ENCODE peak calls at places on chromosomes 11 and 22, in seven cellular contexts. W is H54, C is transverse colon, J is K562, G is NB4, Y is testis, X is H1. B is an unnamed sample.

GRCh38 chr11:20154381-20154780 is 5.9 kb downstream of the DBX1 start:
- DNase-seq in W (peak; percentile 29), C (no peak), J (no peak), G (no peak), Y (no peak), X (no peak), B (no peak)

GRCh38 chr11:12439615-12440014 is 62.2 kb downstream of the PARVA start:
- DNase-seq in W (no peak), C (peak; percentile 35), J (no peak), G (no peak), Y (no peak), X (no peak), B (no peak)

GRCh38 chr22:23894710-23895598 is 771 bp downstream of the MIF start:
- DNase-seq in W (no peak), C (peak; percentile 86), J (peak; percentile 79), G (peak; percentile 93), Y (peak; percentile 84), X (no peak), B (peak; percentile 89)

GRCh38 chr22:36386351-36386899 is 1.3 kb downstream of the MYH9 start:
- DNase-seq in W (no peak), C (peak; percentile 69), J (no peak), G (peak; percentile 68), Y (peak; percentile 48), X (no peak), B (no peak)

GRCh38 chr11:118202599-118203422 is 22.0 kb downstream of the JAML start:
- DNase-seq in W (no peak), C (peak; percentile 88), J (no peak), G (no peak), Y (no peak), X (no peak), B (no peak)

GRCh38 chr11:60855726-60856633 is at the start of gene PTGDR2:
- DNase-seq in W (no peak), C (peak; percentile 26), J (peak; percentile 74), G (peak; percentile 42), Y (no peak), X (no peak), B (no peak)

GRCh38 chr11:100719362-100719761 is 32.3 kb downstream of the ARHGAP42 start:
- DNase-seq in W (no peak), C (no peak), J (no peak), G (no peak), Y (peak; percentile 33), X (peak; percentile 19), B (no peak)

GRCh38 chr22:23696326-23696851 is 5.6 kb downstream of the RGL4 start:
- DNase-seq in W (no peak), C (peak; percentile 52), J (no peak), G (peak; percentile 92), Y (no peak), X (no peak), B (no peak)

GRCh38 chr22:19656541-19657251 is 57.6 kb upstream of the SEPTIN5 start:
- DNase-seq in W (no peak), C (no peak), J (no peak), G (no peak), Y (no peak), X (no peak), B (no peak)

GRCh38 chr11:100546714-100547113 is 140.4 kb upstream of the ARHGAP42 start:
- DNase-seq in W (no peak), C (peak; percentile 16), J (no peak), G (no peak), Y (no peak), X (no peak), B (no peak)

GRCh38 chr11:10674991-10675440 is 18.5 kb downstream of the IRAG1 start:
- DNase-seq in W (no peak), C (no peak), J (no peak), G (no peak), Y (peak; percentile 38), X (no peak), B (no peak)

GRCh38 chr11:7514099-7514725 is 413 bp downstream of the PPFIBP2 start:
- DNase-seq in W (no peak), C (peak; percentile 54), J (peak; percentile 12), G (peak; percentile 64), Y (peak; percentile 41), X (no peak), B (no peak)

GRCh38 chr22:39309881-39310714 is 9.3 kb downstream of the RPL3 start:
- DNase-seq in W (no peak), C (no peak), J (no peak), G (peak; percentile 48), Y (no peak), X (no peak), B (no peak)

GRCh38 chr11:94077568-94078293 is 50.9 kb upstream of the PANX1 start:
- DNase-seq in W (no peak), C (no peak), J (no peak), G (no peak), Y (no peak), X (no peak), B (no peak)

GRCh38 chr11:130612291-130612802 is 163.9 kb downstream of the ADAMTS15 start:
- DNase-seq in W (no peak), C (no peak), J (no peak), G (no peak), Y (no peak), X (no peak), B (no peak)

GRCh38 chr11:64765841-64766682 is 6.3 kb upstream of the PYGM start:
- DNase-seq in W (no peak), C (no peak), J (no peak), G (no peak), Y (no peak), X (no peak), B (no peak)

GRCh38 chr11:113721462-113722066 is 15.5 kb upstream of the TMPRSS5 start:
- DNase-seq in W (no peak), C (no peak), J (no peak), G (no peak), Y (no peak), X (no peak), B (no peak)

GRCh38 chr11:121841487-121842167 is 274.4 kb downstream of the BLID start:
- DNase-seq in W (no peak), C (no peak), J (no peak), G (no peak), Y (no peak), X (no peak), B (no peak)
- TF ChIP-seq POLR2A in W (no peak), C (no peak), J (no peak), G (no peak), Y (no peak), X (no peak), B (no peak)

GRCh38 chr11:1864216-1864615 is 11.3 kb downstream of the LSP1 start:
- DNase-seq in W (no peak), C (no peak), J (no peak), G (no peak), Y (no peak), X (no peak), B (peak; percentile 53)
- TF ChIP-seq POLR2A in W (no peak), C (no peak), J (no peak), G (no peak), Y (no peak), X (no peak), B (no peak)

GRCh38 chr22:50308986-50309600 is 1.6 kb upstream of the PLXNB2 start:
- DNase-seq in W (no peak), C (no peak), J (no peak), G (peak; percentile 68), Y (no peak), X (no peak), B (no peak)

GRCh38 chr22:50309601-50309991 is 2.1 kb upstream of the PLXNB2 start:
- DNase-seq in W (no peak), C (no peak), J (no peak), G (peak; percentile 83), Y (no peak), X (no peak), B (peak; percentile 34)

GRCh38 chr22:50307891-50308596 is 598 bp upstream of the PLXNB2 start:
- DNase-seq in W (no peak), C (no peak), J (no peak), G (peak; percentile 36), Y (no peak), X (no peak), B (no peak)

GRCh38 chr22:50306753-50307749 is at the start of gene PLXNB2:
- DNase-seq in W (no peak), C (peak; percentile 85), J (peak; percentile 87), G (peak; percentile 84), Y (peak; percentile 86), X (no peak), B (peak; percentile 89)

DNA sequence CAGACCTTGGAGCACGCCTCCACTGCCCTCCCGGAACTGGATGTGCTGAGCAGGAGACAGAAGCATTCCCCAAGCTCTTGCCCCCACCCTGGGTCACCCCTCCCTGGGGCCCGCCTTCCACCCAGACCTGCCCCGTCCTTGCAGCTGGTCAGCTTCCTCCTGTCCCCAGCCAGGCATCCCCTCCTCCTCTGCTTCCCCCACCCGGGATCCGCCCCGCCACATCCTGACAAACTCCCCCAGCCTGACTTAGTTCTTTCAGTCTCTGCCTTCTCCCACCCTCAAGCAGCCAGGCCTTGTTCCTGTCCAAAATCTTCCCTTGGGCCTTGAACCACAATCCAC is 1.1 kb upstream of the PLXNB2 start:
- DNase-seq in W (no peak), C (peak; percentile 78), J (peak; percentile 75), G (peak; percentile 93), Y (peak; percentile 82), X (no peak), B (peak; percentile 76)
- TF ChIP-seq POLR2A in W (peak; percentile 36), C (peak; percentile 32), J (peak; percentile 48), G (no peak), Y (no peak), X (no peak), B (no peak)

GRCh38 chr11:76044750-76045320 is 161.5 kb downstream of the WNT11 start:
- DNase-seq in W (no peak), C (no peak), J (no peak), G (no peak), Y (no peak), X (no peak), B (no peak)
- TF ChIP-seq POLR2A in W (no peak), C (no peak), J (no peak), G (no peak), Y (no peak), X (no peak), B (no peak)

B was measured in ovary.